ENCODE peak calls at places on chromosomes 12 and 14, in four cellular contexts. C, P, Q and A are unnamed samples.

GRCh38 chr12:87025976-87026375 is 769.8 kb upstream of the MGAT4C start:
- DNase-seq in C (no peak), Q (no peak), P (no peak), A (no peak)

GRCh38 chr14:68708343-68708742 is 84.5 kb downstream of the ZFP36L1 start:
- DNase-seq in C (no peak), P (no peak), Q (no peak), A (no peak)

GRCh38 chr12:66152732-66153131 is 17.1 kb downstream of the TMBIM4 start:
- DNase-seq in Q (no peak), C (no peak), P (no peak), A (no peak)

GRCh38 chr12:68236421-68237059 is 10.9 kb upstream of the IL26 start:
- DNase-seq in P (no peak), Q (peak; percentile 27), C (peak; percentile 59), A (no peak)

GRCh38 chr14:54192610-54193009 is 204.2 kb upstream of the CDKN3 start:
- DNase-seq in Q (no peak), C (no peak), P (no peak), A (no peak)

GRCh38 chr12:52800259-52800917 is 4.5 kb upstream of the KRT3 start:
- DNase-seq in Q (no peak), P (no peak), C (no peak), A (no peak)

GRCh38 chr14:82755476-82755875 is 1221.8 kb upstream of the SEL1L start:
- DNase-seq in C (no peak), P (no peak), Q (no peak), A (no peak)

GRCh38 chr14:69387311-69387710 is 10.8 kb downstream of the ERH start:
- DNase-seq in Q (no peak), P (no peak), C (no peak), A (no peak)

GRCh38 chr12:67433393-67434175 is 164.4 kb downstream of the CAND1 start:
- DNase-seq in Q (no peak), C (peak; percentile 28), P (no peak), A (no peak)

GRCh38 chr12:85531345-85531744 is 251.3 kb downstream of the ALX1 start:
- DNase-seq in Q (no peak), C (no peak), P (no peak), A (no peak)

GRCh38 chr12:105355752-105356151 is 25.3 kb downstream of the C12orf75 start:
- DNase-seq in P (no peak), Q (peak; percentile 59), C (no peak), A (peak; percentile 18)

DNA sequence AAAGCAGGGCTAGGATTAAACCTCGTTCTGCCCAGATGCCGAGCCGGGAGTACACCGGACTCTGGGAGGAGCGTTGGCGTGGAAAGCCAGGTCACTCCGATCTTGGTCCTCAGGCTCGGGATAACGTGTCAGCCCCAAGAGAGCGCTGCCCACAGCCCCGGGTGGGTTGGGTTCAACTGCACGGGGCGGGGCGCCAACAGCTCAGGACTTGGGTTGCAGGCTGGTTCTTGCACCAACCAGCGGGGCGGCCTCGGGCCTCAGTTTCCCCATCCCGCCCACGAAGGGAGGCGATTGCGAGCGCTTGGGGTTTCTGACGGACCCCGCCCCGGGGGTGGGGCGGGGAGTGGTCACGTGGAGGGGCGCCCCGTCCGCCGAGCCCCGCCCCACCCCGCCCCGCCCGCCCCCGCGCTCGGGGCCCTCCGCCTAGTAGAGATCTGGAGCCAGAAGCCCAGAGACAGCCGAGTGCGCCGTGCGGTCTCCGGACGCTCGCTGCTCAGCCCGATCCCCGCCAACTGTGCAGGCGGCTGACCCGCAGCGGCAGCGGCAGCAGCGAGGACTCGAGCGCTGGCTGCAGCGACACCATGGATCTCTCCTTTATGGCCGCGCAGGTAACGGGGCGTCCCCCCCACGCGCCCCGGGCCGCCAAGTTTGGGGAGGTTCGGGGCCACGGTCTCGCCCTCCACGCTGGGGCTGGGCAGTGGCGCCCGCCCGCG is at the start of gene C14orf132:
- DNase-seq in C (peak; percentile 6), P (peak; percentile 96), Q (no peak), A (peak; percentile 18)
- TF ChIP-seq ELF1 in C (no peak), P (no peak), Q (no peak), A (no peak)

GRCh38 chr12:56873382-56873781 is 60.8 kb downstream of the SDR9C7 start:
- DNase-seq in Q (no peak), P (no peak), C (no peak), A (no peak)

GRCh38 chr12:56880416-56881035 is 53.7 kb downstream of the SDR9C7 start:
- DNase-seq in P (no peak), Q (no peak), C (no peak), A (no peak)

GRCh38 chr12:56874821-56875220 is 59.4 kb downstream of the SDR9C7 start:
- DNase-seq in P (no peak), C (no peak), Q (no peak), A (no peak)

GRCh38 chr12:56878010-56878339 is 56.2 kb downstream of the SDR9C7 start:
- DNase-seq in P (no peak), Q (peak; percentile 86), C (peak; percentile 79), A (no peak)

GRCh38 chr12:56877195-56878009 is 56.8 kb downstream of the SDR9C7 start:
- DNase-seq in C (peak; percentile 21), P (no peak), Q (peak; percentile 77), A (no peak)
- TF ChIP-seq ELF1 in C (no peak), P (no peak), Q (no peak), A (no peak)

GRCh38 chr12:34393086-34393820 is 371.0 kb downstream of the ALG10 start:
- DNase-seq in C (no peak), Q (no peak), P (no peak), A (no peak)
- TF ChIP-seq ELF1 in C (no peak), Q (no peak), P (no peak), A (no peak)

DNA sequence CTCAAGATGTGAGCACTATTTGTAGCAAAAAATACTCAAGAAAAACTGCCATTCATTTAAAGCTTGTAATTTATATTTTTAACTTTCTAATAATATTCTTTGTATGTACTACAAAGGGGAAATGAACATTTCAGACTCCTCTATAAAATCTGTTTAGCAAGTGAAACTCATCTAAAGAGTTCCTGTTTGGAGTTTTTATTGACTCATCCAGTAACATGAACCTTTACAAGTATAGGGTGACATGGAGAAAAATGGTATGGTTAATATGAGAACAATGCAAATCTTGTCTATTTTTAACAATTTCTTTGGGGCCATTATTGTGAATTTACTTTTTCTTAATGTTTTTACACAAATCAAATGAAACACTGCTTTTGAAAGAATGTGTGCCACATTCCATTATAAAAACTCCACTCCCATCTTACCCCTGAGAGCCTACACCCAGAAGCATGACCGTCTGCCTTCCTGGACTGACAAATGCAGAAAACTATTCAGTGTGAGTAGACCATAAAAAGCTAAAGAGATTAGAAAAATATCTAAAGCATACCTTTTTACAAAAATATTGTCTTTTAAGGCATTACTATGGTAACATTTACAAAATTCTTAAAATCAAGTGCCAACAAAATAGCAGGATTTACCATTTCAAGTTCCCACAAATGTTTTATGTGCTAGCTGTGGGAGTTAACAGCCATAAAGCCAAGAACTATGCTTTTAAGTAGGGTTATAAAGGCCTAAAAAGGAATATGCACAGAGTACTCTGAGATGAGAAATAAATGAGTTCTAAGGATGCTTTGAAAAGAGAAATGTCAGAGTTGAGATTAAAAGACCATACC is 144.0 kb downstream of the ADAMTS20 start:
- DNase-seq in C (no peak), P (no peak), Q (no peak), A (no peak)
- TF ChIP-seq ELF1 in C (no peak), P (no peak), Q (no peak), A (no peak)

DNA sequence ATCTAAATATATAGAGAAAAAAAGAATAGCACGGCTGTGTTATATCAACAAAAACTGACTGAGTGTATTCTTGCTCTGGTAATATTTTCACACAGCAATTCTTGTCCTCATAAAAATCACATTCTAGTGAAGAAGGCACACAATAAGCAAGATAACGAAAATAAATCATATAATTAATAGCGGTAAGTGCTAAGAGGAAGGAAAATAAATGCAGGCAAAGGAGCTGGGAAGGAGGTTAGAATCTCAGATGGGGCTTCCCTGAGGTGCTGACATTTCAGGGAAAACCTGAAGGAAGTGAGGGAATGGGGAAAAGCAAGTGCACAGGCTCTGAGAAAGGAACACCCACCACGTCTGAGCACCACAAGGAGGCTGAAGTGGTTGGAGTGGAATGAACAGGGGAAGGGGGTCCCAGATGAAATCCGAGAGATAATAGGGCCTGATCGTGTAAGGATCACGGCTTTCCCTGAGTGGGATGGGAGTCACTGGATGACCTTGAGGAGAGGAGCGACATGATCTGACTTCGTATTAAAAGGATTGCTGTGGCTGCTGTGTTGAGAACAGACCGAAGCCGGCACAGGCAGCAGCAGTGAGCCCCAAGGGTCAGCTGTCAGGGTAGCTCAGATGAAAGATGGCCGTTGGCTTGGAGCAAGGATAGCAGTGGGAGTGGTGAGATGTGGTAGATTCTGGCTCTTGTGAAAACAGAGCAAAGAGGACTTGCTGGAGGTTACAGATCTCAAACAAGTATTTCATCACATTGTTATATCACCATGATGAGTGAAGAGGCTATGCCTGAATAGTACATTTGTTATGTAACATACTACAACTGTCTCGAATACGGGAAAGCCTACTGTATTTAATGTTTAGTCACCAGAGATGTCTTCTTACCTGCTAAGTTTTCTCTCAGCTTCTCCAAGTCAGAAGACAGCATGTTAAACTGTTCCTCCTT is 67.1 kb upstream of the VPS33A start:
- DNase-seq in P (no peak), Q (no peak), C (peak; percentile 67), A (no peak)
- TF ChIP-seq ELF1 in P (no peak), Q (no peak), C (no peak), A (no peak)

GRCh38 chr12:4112734-4113396 is 160.7 kb upstream of the CCND2 start:
- DNase-seq in C (no peak), Q (no peak), P (no peak), A (no peak)
- TF ChIP-seq ELF1 in C (no peak), Q (no peak), P (no peak), A (no peak)

DNA sequence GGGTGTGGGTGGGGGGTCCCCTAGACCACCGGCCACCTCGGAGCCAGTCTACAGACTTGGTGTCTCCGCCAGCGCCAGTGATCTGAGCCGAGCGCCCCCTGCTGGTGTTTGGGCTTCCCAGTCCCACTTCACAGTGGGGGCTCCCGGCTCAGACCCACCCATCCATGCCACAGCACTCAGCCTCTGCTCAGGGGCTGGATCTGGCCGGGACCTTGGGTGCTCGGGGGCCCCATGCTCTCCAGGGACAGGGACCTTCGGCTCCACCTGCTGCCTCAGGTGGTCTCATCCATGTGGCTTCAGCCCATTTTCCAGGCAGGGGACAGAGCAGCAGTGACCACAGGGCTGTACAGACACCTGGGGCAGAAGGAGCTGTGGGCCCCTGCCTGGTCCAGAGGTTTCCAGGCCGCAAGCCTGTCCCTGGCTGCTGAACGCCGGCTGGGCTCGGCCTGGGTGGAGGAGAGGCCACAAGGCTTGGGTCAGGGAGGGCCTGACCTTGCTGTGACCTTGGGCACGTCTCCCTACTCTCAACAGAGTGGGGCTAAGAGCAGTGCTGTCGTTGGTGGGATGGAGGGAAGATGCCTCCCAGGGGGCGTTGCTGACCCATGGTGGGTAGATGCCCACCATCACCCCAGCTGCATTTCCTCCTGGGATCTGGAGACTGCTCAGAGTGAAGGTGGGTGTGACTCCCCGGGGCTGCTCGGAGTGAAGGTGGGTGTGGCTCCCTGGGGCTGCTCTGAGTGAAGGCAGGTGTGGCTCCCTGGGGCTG is 86.3 kb downstream of the KIF26A start:
- DNase-seq in P (peak; percentile 67), C (peak; percentile 27), Q (no peak), A (no peak)
- TF ChIP-seq ELF1 in P (no peak), C (no peak), Q (no peak), A (no peak)